ENCODE peak calls at places on chromosomes 4 and X, in eight cellular contexts. One of them, this sample, is unnamed.

GRCh38 chr4:79255793-79256192 is 70.1 kb downstream of the NAA11 start:
- DNase-seq in T-helper 1 cell: no peak
- DNase-seq in neural crest cell: no peak
- DNase-seq in iris pigment epithelial cell: no peak
- DNase-seq in CD8-positive, alpha-beta memory T cell: no peak
- DNase-seq in fibroblast of the aortic adventitia: no peak
- DNase-seq in nucleus accumbens: no peak
- DNase-seq in iPS DF 6.9: no peak
- DNase-seq in this sample: no peak

GRCh38 chrX:56600141-56600540 is 36.7 kb downstream of the UBQLN2 start:
- DNase-seq in T-helper 1 cell: no peak
- DNase-seq in neural crest cell: no peak
- DNase-seq in iris pigment epithelial cell: peak
- DNase-seq in CD8-positive, alpha-beta memory T cell: no peak
- DNase-seq in fibroblast of the aortic adventitia: peak
- DNase-seq in nucleus accumbens: no peak
- DNase-seq in iPS DF 6.9: no peak
- DNase-seq in this sample: no peak

GRCh38 chr4:26235500-26235899 is 85.3 kb upstream of the RBPJ start:
- DNase-seq in T-helper 1 cell: no peak
- DNase-seq in neural crest cell: no peak
- DNase-seq in iris pigment epithelial cell: peak
- DNase-seq in CD8-positive, alpha-beta memory T cell: no peak
- DNase-seq in fibroblast of the aortic adventitia: peak
- DNase-seq in nucleus accumbens: peak
- DNase-seq in iPS DF 6.9: no peak
- DNase-seq in this sample: no peak

GRCh38 chr4:164906368-164906767 is 29.4 kb downstream of the APELA start:
- DNase-seq in T-helper 1 cell: no peak
- DNase-seq in neural crest cell: no peak
- DNase-seq in iris pigment epithelial cell: no peak
- DNase-seq in CD8-positive, alpha-beta memory T cell: no peak
- DNase-seq in fibroblast of the aortic adventitia: no peak
- DNase-seq in nucleus accumbens: no peak
- DNase-seq in iPS DF 6.9: no peak
- DNase-seq in this sample: no peak

GRCh38 chr4:1011022-1011694 is at the start of gene FGFRL1:
- DNase-seq in T-helper 1 cell: peak
- DNase-seq in neural crest cell: peak
- DNase-seq in iris pigment epithelial cell: peak
- DNase-seq in CD8-positive, alpha-beta memory T cell: peak
- DNase-seq in fibroblast of the aortic adventitia: peak
- DNase-seq in nucleus accumbens: peak
- DNase-seq in iPS DF 6.9: no peak
- DNase-seq in this sample: peak

GRCh38 chrX:154463611-154464220 is 5.6 kb downstream of the PLXNA3 start:
- DNase-seq in T-helper 1 cell: no peak
- DNase-seq in neural crest cell: no peak
- DNase-seq in iris pigment epithelial cell: no peak
- DNase-seq in CD8-positive, alpha-beta memory T cell: no peak
- DNase-seq in fibroblast of the aortic adventitia: no peak
- DNase-seq in nucleus accumbens: no peak
- DNase-seq in iPS DF 6.9: no peak
- DNase-seq in this sample: no peak

GRCh38 chr4:65089666-65090065 is 580.6 kb downstream of the EPHA5 start:
- DNase-seq in T-helper 1 cell: no peak
- DNase-seq in neural crest cell: no peak
- DNase-seq in iris pigment epithelial cell: peak
- DNase-seq in CD8-positive, alpha-beta memory T cell: no peak
- DNase-seq in fibroblast of the aortic adventitia: peak
- DNase-seq in nucleus accumbens: no peak
- DNase-seq in iPS DF 6.9: no peak
- DNase-seq in this sample: no peak

GRCh38 chrX:1535241-1536041 is 1.5 kb downstream of the P2RY8 start:
- DNase-seq in T-helper 1 cell: peak
- DNase-seq in neural crest cell: no peak
- DNase-seq in iris pigment epithelial cell: no peak
- DNase-seq in CD8-positive, alpha-beta memory T cell: peak
- DNase-seq in fibroblast of the aortic adventitia: no peak
- DNase-seq in nucleus accumbens: no peak
- DNase-seq in iPS DF 6.9: no peak
- DNase-seq in this sample: no peak

GRCh38 chr4:7763788-7764187 is 175.9 kb downstream of the AFAP1 start:
- DNase-seq in T-helper 1 cell: no peak
- DNase-seq in neural crest cell: no peak
- DNase-seq in iris pigment epithelial cell: peak
- DNase-seq in CD8-positive, alpha-beta memory T cell: no peak
- DNase-seq in fibroblast of the aortic adventitia: no peak
- DNase-seq in nucleus accumbens: no peak
- DNase-seq in iPS DF 6.9: no peak
- DNase-seq in this sample: peak

GRCh38 chrX:69319376-69319775 is 154.1 kb upstream of the PJA1 start:
- DNase-seq in T-helper 1 cell: no peak
- DNase-seq in neural crest cell: no peak
- DNase-seq in iris pigment epithelial cell: no peak
- DNase-seq in CD8-positive, alpha-beta memory T cell: no peak
- DNase-seq in fibroblast of the aortic adventitia: no peak
- DNase-seq in nucleus accumbens: no peak
- DNase-seq in iPS DF 6.9: no peak
- DNase-seq in this sample: no peak

GRCh38 chrX:10615931-10616780 is 4.2 kb downstream of the MID1 start:
- DNase-seq in T-helper 1 cell: peak
- DNase-seq in neural crest cell: no peak
- DNase-seq in iris pigment epithelial cell: peak
- DNase-seq in CD8-positive, alpha-beta memory T cell: no peak
- DNase-seq in fibroblast of the aortic adventitia: peak
- DNase-seq in nucleus accumbens: no peak
- DNase-seq in iPS DF 6.9: no peak
- DNase-seq in this sample: no peak

GRCh38 chr4:57114973-57115372 is 4.8 kb upstream of the IGFBP7 start:
- DNase-seq in T-helper 1 cell: no peak
- DNase-seq in neural crest cell: no peak
- DNase-seq in iris pigment epithelial cell: peak
- DNase-seq in CD8-positive, alpha-beta memory T cell: no peak
- DNase-seq in fibroblast of the aortic adventitia: peak
- DNase-seq in nucleus accumbens: no peak
- DNase-seq in iPS DF 6.9: no peak
- DNase-seq in this sample: peak

GRCh38 chrX:30910124-30910860 is 21.2 kb upstream of the TAB3 start:
- DNase-seq in T-helper 1 cell: peak
- DNase-seq in neural crest cell: no peak
- DNase-seq in iris pigment epithelial cell: peak
- DNase-seq in CD8-positive, alpha-beta memory T cell: no peak
- DNase-seq in fibroblast of the aortic adventitia: peak
- DNase-seq in nucleus accumbens: no peak
- DNase-seq in iPS DF 6.9: no peak
- DNase-seq in this sample: peak

GRCh38 chr4:122293374-122294365 is 85.1 kb upstream of the ADAD1 start:
- DNase-seq in T-helper 1 cell: no peak
- DNase-seq in neural crest cell: no peak
- DNase-seq in iris pigment epithelial cell: no peak
- DNase-seq in CD8-positive, alpha-beta memory T cell: no peak
- DNase-seq in fibroblast of the aortic adventitia: peak
- DNase-seq in nucleus accumbens: no peak
- DNase-seq in iPS DF 6.9: no peak
- DNase-seq in this sample: peak

GRCh38 chrX:124333862-124334261 is 1.4 kb downstream of the TEX13D start:
- DNase-seq in T-helper 1 cell: no peak
- DNase-seq in neural crest cell: no peak
- DNase-seq in iris pigment epithelial cell: no peak
- DNase-seq in CD8-positive, alpha-beta memory T cell: no peak
- DNase-seq in fibroblast of the aortic adventitia: no peak
- DNase-seq in nucleus accumbens: no peak
- DNase-seq in iPS DF 6.9: no peak
- DNase-seq in this sample: no peak

GRCh38 chrX:20542072-20542471 is 275.4 kb upstream of the RPS6KA3 start:
- DNase-seq in T-helper 1 cell: no peak
- DNase-seq in neural crest cell: no peak
- DNase-seq in iris pigment epithelial cell: no peak
- DNase-seq in CD8-positive, alpha-beta memory T cell: no peak
- DNase-seq in fibroblast of the aortic adventitia: no peak
- DNase-seq in nucleus accumbens: no peak
- DNase-seq in iPS DF 6.9: no peak
- DNase-seq in this sample: no peak

GRCh38 chr4:102268355-102268754 is 76.9 kb downstream of the SLC39A8 start:
- DNase-seq in T-helper 1 cell: no peak
- DNase-seq in neural crest cell: no peak
- DNase-seq in iris pigment epithelial cell: no peak
- DNase-seq in CD8-positive, alpha-beta memory T cell: no peak
- DNase-seq in fibroblast of the aortic adventitia: no peak
- DNase-seq in nucleus accumbens: no peak
- DNase-seq in iPS DF 6.9: no peak
- DNase-seq in this sample: no peak

GRCh38 chrX:148601034-148601433 is 100.6 kb downstream of the AFF2 start:
- DNase-seq in T-helper 1 cell: no peak
- DNase-seq in neural crest cell: no peak
- DNase-seq in iris pigment epithelial cell: peak
- DNase-seq in CD8-positive, alpha-beta memory T cell: no peak
- DNase-seq in fibroblast of the aortic adventitia: peak
- DNase-seq in nucleus accumbens: no peak
- DNase-seq in iPS DF 6.9: no peak
- DNase-seq in this sample: peak

GRCh38 chr4:13783800-13784411 is 156.4 kb upstream of the BOD1L1 start:
- DNase-seq in T-helper 1 cell: no peak
- DNase-seq in neural crest cell: no peak
- DNase-seq in iris pigment epithelial cell: peak
- DNase-seq in CD8-positive, alpha-beta memory T cell: no peak
- DNase-seq in fibroblast of the aortic adventitia: peak
- DNase-seq in nucleus accumbens: peak
- DNase-seq in iPS DF 6.9: no peak
- DNase-seq in this sample: peak

GRCh38 chr4:110510955-110511544 is 35.1 kb downstream of the ENPEP start:
- DNase-seq in T-helper 1 cell: peak
- DNase-seq in neural crest cell: no peak
- DNase-seq in iris pigment epithelial cell: peak
- DNase-seq in CD8-positive, alpha-beta memory T cell: peak
- DNase-seq in fibroblast of the aortic adventitia: peak
- DNase-seq in nucleus accumbens: no peak
- DNase-seq in iPS DF 6.9: no peak
- DNase-seq in this sample: peak

GRCh38 chr4:56505269-56506109 is at the start of gene ARL9:
- DNase-seq in T-helper 1 cell: peak
- DNase-seq in neural crest cell: peak
- DNase-seq in iris pigment epithelial cell: peak
- DNase-seq in CD8-positive, alpha-beta memory T cell: peak
- DNase-seq in fibroblast of the aortic adventitia: peak
- DNase-seq in nucleus accumbens: peak
- DNase-seq in iPS DF 6.9: peak
- DNase-seq in this sample: peak

GRCh38 chr4:109798866-109799265 is 2.9 kb downstream of the CFI start:
- DNase-seq in T-helper 1 cell: no peak
- DNase-seq in neural crest cell: no peak
- DNase-seq in iris pigment epithelial cell: no peak
- DNase-seq in CD8-positive, alpha-beta memory T cell: no peak
- DNase-seq in fibroblast of the aortic adventitia: no peak
- DNase-seq in nucleus accumbens: no peak
- DNase-seq in iPS DF 6.9: no peak
- DNase-seq in this sample: no peak

GRCh38 chrX:13550346-13550745 is 19.1 kb upstream of the EGFL6 start:
- DNase-seq in T-helper 1 cell: peak
- DNase-seq in neural crest cell: no peak
- DNase-seq in iris pigment epithelial cell: no peak
- DNase-seq in CD8-positive, alpha-beta memory T cell: no peak
- DNase-seq in fibroblast of the aortic adventitia: no peak
- DNase-seq in nucleus accumbens: no peak
- DNase-seq in iPS DF 6.9: no peak
- DNase-seq in this sample: no peak